ENCODE peak calls at places on chromosomes 1 and 21, in nine cellular contexts. M is A673, H is tibial artery, J is PC-3, I is colonic mucosa, G is mucosa of descending colon, V is lower leg skin, S is heart left ventricle, E is GM23338. C is an unnamed sample.

GRCh38 chr1:59730302-59730701 is 84.4 kb upstream of the HOOK1 start:
- DNase-seq in M (no peak), H (no peak), J (peak), I (no peak), G (no peak), V (no peak), S (no peak), E (no peak), C (no peak)

GRCh38 chr1:154639876-154640275 is 31.9 kb upstream of the ADAR start:
- DNase-seq in M (no peak), H (no peak), J (no peak), I (no peak), G (no peak), V (no peak), S (no peak), E (no peak), C (no peak)

GRCh38 chr21:43345746-43346409 is 81.1 kb downstream of the SIK1 start:
- DNase-seq in M (no peak), H (no peak), J (peak), I (no peak), G (no peak), V (no peak), S (no peak), E (no peak), C (no peak)

GRCh38 chr1:207004931-207005830 is 27.4 kb downstream of the C1orf116 start:
- DNase-seq in M (peak), H (no peak), J (peak), I (peak), G (no peak), V (no peak), S (peak), E (peak), C (peak)

GRCh38 chr1:28417441-28418277 is 48.1 kb downstream of the PHACTR4 start:
- DNase-seq in M (no peak), H (no peak), J (peak), I (no peak), G (no peak), V (no peak), S (no peak), E (no peak), C (no peak)

GRCh38 chr1:229848762-229849677 is 218.0 kb upstream of the GALNT2 start:
- DNase-seq in M (peak), H (no peak), J (peak), I (no peak), G (no peak), V (no peak), S (no peak), E (peak), C (peak)

GRCh38 chr1:20282544-20282943 is 8.1 kb upstream of the VWA5B1 start:
- DNase-seq in M (no peak), H (no peak), J (no peak), I (no peak), G (no peak), V (no peak), S (no peak), E (no peak), C (no peak)

GRCh38 chr1:227891955-227892871 is 55.5 kb downstream of the WNT9A start:
- DNase-seq in M (no peak), H (peak), J (no peak), I (peak), G (peak), V (peak), S (peak), E (peak), C (peak)

GRCh38 chr1:215970406-215970805 is 403.3 kb downstream of the KCTD3 start:
- DNase-seq in M (no peak), H (no peak), J (no peak), I (no peak), G (no peak), V (no peak), S (no peak), E (no peak), C (no peak)

GRCh38 chr1:208244584-208244916 is 366 bp upstream of the PLXNA2 start:
- DNase-seq in M (no peak), H (no peak), J (no peak), I (no peak), G (no peak), V (no peak), S (no peak), E (no peak), C (no peak)

GRCh38 chr1:104874044-104874443 is 1124.3 kb downstream of the AMY1C start:
- DNase-seq in M (no peak), H (no peak), J (no peak), I (no peak), G (no peak), V (no peak), S (no peak), E (no peak), C (no peak)

DNA sequence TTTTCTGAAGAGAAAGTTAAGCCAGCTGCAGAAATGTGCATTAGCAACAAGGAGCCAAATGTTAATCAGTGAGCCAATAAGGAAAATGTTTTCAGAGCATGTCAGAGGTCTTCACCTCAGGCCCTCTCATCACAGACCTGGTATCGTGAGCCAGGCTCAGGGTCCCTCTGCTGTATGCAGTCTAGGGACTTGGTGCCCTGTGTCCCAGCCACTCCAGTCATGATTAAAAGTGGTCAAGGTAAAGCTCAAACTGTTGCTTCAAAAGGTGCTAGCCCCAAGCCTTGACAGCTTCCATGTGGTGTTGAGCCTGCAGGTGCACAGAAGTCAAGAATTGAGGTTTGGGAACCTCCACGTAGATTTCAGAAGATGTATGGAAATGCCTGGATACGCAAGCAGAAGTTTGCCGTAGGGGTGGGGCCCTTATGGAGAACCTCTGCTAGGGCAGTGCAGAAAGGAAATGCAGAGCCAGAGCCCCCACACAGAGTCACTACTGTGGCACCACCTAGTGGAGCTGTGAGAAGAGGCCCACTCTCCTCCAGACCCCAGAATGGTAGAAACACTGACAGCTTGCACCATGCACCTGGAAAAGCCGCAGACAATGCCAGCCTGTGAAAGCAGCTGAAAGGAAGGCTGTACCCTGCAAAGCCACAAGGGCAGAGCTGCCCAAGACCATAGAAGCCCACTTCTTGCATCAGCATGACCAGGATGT is 1128.7 kb downstream of the AMY1C start:
- DNase-seq in M (peak), H (no peak), J (no peak), I (no peak), G (no peak), V (peak), S (no peak), E (peak), C (peak)
- TF ChIP-seq CTCF in M (peak), H (no peak), J (no peak), I (no peak), G (no peak), V (no peak), S (no peak), E (peak), C (peak)

DNA sequence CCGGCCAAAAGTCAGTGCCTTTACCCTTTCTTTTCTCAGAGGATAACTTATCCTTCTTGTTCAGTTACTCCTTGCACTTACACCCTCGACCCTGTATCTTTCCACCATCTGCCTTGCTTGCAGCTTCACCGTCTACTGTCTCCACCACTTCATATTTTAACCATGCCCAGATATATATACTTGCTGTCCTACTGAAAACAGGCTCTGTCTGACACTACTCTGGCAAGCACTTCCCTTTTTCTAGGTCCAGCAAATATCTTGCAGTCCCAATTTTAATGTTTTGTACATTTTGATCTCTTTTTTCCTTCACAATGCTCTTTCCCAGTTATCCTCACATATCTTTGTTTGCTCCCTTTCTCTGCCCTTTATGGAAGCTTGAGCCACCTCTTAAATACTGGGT is 308.6 kb downstream of the TPR start:
- DNase-seq in M (no peak), H (no peak), J (no peak), I (no peak), G (no peak), V (no peak), S (no peak), E (no peak), C (no peak)
- TF ChIP-seq CTCF in M (no peak), H (no peak), J (no peak), I (no peak), G (no peak), V (no peak), S (no peak), E (no peak), C (no peak)

GRCh38 chr1:53592521-53592982 is 133.4 kb downstream of the DMRTB1 start:
- DNase-seq in M (no peak), H (peak), J (peak), I (peak), G (peak), V (no peak), S (no peak), E (peak), C (no peak)
- TF ChIP-seq CTCF in M (no peak), H (no peak), J (peak), I (no peak), G (no peak), V (no peak), S (no peak), E (peak), C (no peak)

DNA sequence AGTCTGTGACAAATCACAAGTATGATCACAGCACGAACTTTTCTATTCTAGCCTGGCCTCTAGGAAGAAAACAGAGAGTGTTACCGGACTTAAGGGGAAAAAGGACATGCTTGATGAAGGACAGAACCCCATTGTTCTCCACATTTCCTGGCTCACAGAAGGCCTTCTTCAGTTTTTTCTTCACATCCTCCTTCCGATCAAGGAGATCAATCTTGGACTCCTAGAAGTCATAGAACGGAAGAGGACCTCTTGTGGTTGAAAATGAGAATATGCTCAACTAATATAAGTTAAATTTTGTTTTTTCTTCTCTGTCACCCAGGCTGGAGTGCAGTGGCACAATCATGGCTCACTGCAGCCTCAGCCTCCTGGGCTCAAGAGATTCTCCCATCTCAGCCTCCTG is 30.3 kb downstream of the YARS1 start:
- DNase-seq in M (peak), H (no peak), J (peak), I (no peak), G (no peak), V (no peak), S (no peak), E (no peak), C (no peak)
- TF ChIP-seq CTCF in M (peak), H (no peak), J (peak), I (peak), G (no peak), V (no peak), S (peak), E (no peak), C (peak)

GRCh38 chr1:71357708-71358107 is 276.9 kb upstream of the ZRANB2 start:
- DNase-seq in M (no peak), H (no peak), J (no peak), I (no peak), G (no peak), V (no peak), S (no peak), E (peak), C (no peak)
- TF ChIP-seq CTCF in M (no peak), H (no peak), J (no peak), I (no peak), G (no peak), V (no peak), S (no peak), E (peak), C (no peak)

GRCh38 chr1:174297351-174297750 is 138.0 kb downstream of the RABGAP1L start:
- DNase-seq in M (peak), H (no peak), J (no peak), I (no peak), G (no peak), V (no peak), S (no peak), E (peak), C (no peak)
- TF ChIP-seq CTCF in M (peak), H (no peak), J (no peak), I (no peak), G (no peak), V (no peak), S (no peak), E (peak), C (no peak)

DNA sequence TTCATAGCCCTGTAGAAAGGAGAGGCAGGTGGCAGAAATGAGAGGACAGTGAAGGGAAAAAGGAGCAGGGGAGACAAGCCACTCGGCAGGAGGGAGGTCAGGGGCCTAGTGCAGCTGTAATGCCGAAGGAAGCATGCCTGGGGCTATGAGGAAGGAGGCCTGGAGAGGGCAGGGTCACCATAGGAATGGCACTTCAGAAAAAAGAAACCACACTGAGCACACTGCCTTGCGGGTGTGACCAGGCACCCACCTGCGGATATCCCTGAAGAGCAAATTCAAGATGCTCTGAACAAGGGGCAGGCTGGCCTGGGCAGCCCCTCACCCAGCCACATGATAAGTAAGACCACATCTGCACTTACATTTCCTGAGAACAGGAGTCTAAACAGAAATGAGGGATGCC is 104.7 kb downstream of the JAK1 start:
- DNase-seq in M (peak), H (no peak), J (peak), I (no peak), G (peak), V (no peak), S (no peak), E (peak), C (peak)
- TF ChIP-seq CTCF in M (no peak), H (no peak), J (peak), I (no peak), G (no peak), V (no peak), S (peak), E (peak), C (no peak)

DNA sequence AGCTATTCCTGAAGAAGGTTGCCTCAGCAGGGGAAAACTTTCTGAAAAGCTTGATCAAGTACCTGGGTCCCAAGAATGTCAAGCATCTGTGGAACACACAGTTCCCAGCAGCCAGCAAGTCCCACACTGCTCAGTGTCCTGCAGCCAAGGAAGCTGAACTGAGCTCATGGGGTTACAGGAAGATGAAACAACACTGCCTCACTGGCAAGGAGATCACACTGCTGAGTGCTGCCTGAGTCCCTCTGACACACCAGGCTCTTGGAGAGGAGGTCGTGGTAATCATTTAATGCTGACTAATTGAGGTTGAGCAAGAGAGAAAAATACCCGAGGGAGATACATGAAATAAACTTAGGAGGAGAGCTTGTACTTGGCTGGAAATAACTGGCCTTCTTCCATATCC is 75.2 kb downstream of the MPZL1 start:
- DNase-seq in M (peak), H (peak), J (peak), I (no peak), G (peak), V (peak), S (peak), E (peak), C (peak)
- TF ChIP-seq CTCF in M (no peak), H (no peak), J (peak), I (no peak), G (no peak), V (no peak), S (no peak), E (no peak), C (no peak)

GRCh38 chr1:38609166-38609880 is 250.2 kb downstream of the RRAGC start:
- DNase-seq in M (no peak), H (no peak), J (no peak), I (no peak), G (no peak), V (no peak), S (no peak), E (no peak), C (no peak)

GRCh38 chr1:38605091-38605490 is 254.5 kb downstream of the RRAGC start:
- DNase-seq in M (no peak), H (no peak), J (no peak), I (no peak), G (no peak), V (peak), S (no peak), E (no peak), C (no peak)

GRCh38 chr1:38611661-38612211 is 247.8 kb downstream of the RRAGC start:
- DNase-seq in M (peak), H (no peak), J (no peak), I (no peak), G (no peak), V (no peak), S (no peak), E (no peak), C (no peak)

GRCh38 chr1:38607526-38607925 is 252.0 kb downstream of the RRAGC start:
- DNase-seq in M (no peak), H (no peak), J (no peak), I (no peak), G (no peak), V (peak), S (no peak), E (no peak), C (no peak)

DNA sequence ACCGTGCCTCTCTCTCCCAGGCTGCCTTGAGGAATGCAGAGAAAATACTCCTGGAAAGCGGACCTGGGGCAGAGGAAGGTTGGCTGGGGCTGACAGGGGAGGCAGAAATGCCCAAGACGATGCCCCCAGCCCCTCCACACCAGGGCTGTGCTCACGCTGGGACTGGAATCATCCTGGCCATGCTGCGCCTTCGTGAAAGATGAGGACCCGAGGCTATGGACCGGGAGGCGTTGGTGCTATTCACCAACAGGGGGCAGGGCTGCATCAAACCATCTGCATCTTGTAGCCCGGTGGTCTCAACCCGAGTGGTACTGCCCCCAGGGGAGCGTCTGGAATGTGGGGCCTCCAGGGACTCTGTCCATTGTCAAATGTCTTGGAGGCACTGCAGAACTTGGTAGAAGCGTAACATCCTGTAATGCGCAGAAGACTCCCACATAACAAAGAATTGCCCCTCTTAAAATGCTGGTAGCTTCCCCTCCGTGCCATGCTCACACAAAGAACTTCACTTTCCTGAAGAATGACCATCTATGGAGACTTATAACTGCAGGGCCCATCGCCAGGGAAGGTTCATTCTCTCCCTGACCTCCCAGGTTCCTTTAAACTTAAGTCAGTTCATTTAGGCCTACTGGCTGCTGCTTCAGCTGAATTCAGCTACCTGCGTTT is 251.2 kb downstream of the RRAGC start:
- DNase-seq in M (peak), H (no peak), J (no peak), I (no peak), G (no peak), V (peak), S (no peak), E (peak), C (peak)
- TF ChIP-seq CTCF in M (peak), H (peak), J (peak), I (peak), G (no peak), V (no peak), S (peak), E (peak), C (peak)

C was measured in endothelial cell.